ENCODE peak calls at places on chromosome 2, in five cellular contexts. O is Peyer's patch, Q is psoas muscle, E is AG10803, R is HFFc6. S is an unnamed sample.

GRCh38 chr2:138298900-138299299 is 202.7 kb upstream of the SPOPL start:
- DNase-seq in O (no peak), Q (no peak), E (no peak), R (no peak), S (no peak)

GRCh38 chr2:9422321-9423099 is 818 bp downstream of the ITGB1BP1 start:
- DNase-seq in O (peak; percentile 65), Q (peak; percentile 72), E (peak; percentile 35), R (peak; percentile 30), S (no peak)

GRCh38 chr2:27889774-27890145 is 427 bp downstream of the RBKS start:
- DNase-seq in O (no peak), Q (no peak), E (no peak), R (no peak), S (no peak)

GRCh38 chr2:183123117-183123958 is 905 bp upstream of the NUP35 start:
- DNase-seq in O (no peak), Q (no peak), E (no peak), R (no peak), S (no peak)

GRCh38 chr2:230941202-230942180 is 16.4 kb upstream of the GPR55 start:
- DNase-seq in O (no peak), Q (no peak), E (no peak), R (no peak), S (no peak)

GRCh38 chr2:37617119-37617892 is 54.1 kb downstream of the CDC42EP3 start:
- DNase-seq in O (no peak), Q (no peak), E (no peak), R (no peak), S (no peak)

GRCh38 chr2:119261498-119262225 is 38.0 kb downstream of the STEAP3 start:
- DNase-seq in O (no peak), Q (no peak), E (no peak), R (no peak), S (no peak)

GRCh38 chr2:95351080-95351915 is 51.2 kb upstream of the FAHD2A start:
- DNase-seq in O (peak; percentile 40), Q (peak; percentile 23), E (no peak), R (no peak), S (no peak)

GRCh38 chr2:46424937-46425336 is 54.4 kb upstream of the TMEM247 start:
- DNase-seq in O (no peak), Q (no peak), E (no peak), R (no peak), S (no peak)

GRCh38 chr2:198697218-198697617 is 760.5 kb downstream of the SATB2 start:
- DNase-seq in O (no peak), Q (no peak), E (no peak), R (no peak), S (no peak)
- TF ChIP-seq CTCF in O (no peak), Q (no peak), E (no peak), R (no peak), S (no peak)

GRCh38 chr2:176137249-176137573 is 7.7 kb downstream of the HOXD8 start:
- DNase-seq in O (peak; percentile 25), Q (no peak), E (no peak), R (no peak), S (no peak)

GRCh38 chr2:176136375-176137248 is 7.1 kb downstream of the HOXD8 start:
- DNase-seq in O (peak; percentile 73), Q (peak; percentile 66), E (peak; percentile 85), R (no peak), S (no peak)

GRCh38 chr2:176133366-176133765 is 3.9 kb downstream of the HOXD8 start:
- DNase-seq in O (no peak), Q (no peak), E (no peak), R (no peak), S (no peak)

GRCh38 chr2:176134045-176134444 is 4.5 kb downstream of the HOXD8 start:
- DNase-seq in O (no peak), Q (no peak), E (no peak), R (no peak), S (no peak)

GRCh38 chr2:176134978-176135575 is 5.6 kb downstream of the HOXD8 start:
- DNase-seq in O (no peak), Q (no peak), E (peak; percentile 74), R (peak; percentile 24), S (no peak)
- TF ChIP-seq CTCF in O (no peak), Q (no peak), E (peak; percentile 36), R (peak; percentile 43), S (no peak)

GRCh38 chr2:108034843-108035242 is 48.5 kb downstream of the SLC5A7 start:
- DNase-seq in O (no peak), Q (no peak), E (no peak), R (no peak), S (no peak)
- TF ChIP-seq CTCF in O (no peak), Q (no peak), E (no peak), R (no peak), S (peak; percentile 28)

GRCh38 chr2:219001577-219002394 is 8.6 kb upstream of the CRYBA2 start:
- DNase-seq in O (peak; percentile 94), Q (no peak), E (no peak), R (no peak), S (peak; percentile 72)
- TF ChIP-seq CTCF in O (no peak), Q (no peak), E (no peak), R (no peak), S (no peak)

S was measured in type B pancreatic cell.